ENCODE peak calls at places on chromosome 9, in four cellular contexts. One of them, this sample, is unnamed.
A peak's percentile ranks its signal among the peaks of the same experiment; 100 is the strongest.

GRCh38 chr9:10704720-10705119 is 91.9 kb upstream of the PTPRD start:
- DNase-seq in GM12878: no peak
- DNase-seq in K562: no peak
- DNase-seq in HepG2: no peak
- DNase-seq in this sample: no peak

GRCh38 chr9:132780230-132781007 is 97.7 kb downstream of the AK8 start:
- DNase-seq in GM12878: peak; percentile 8
- DNase-seq in K562: peak; percentile 73
- DNase-seq in HepG2: no peak
- DNase-seq in this sample: no peak

GRCh38 chr9:125982798-125983406 is 235.7 kb downstream of the PBX3 start:
- DNase-seq in K562: no peak
- DNase-seq in HepG2: no peak
- DNase-seq in GM12878: no peak
- DNase-seq in this sample: no peak

GRCh38 chr9:128902351-128903078 is 18.3 kb upstream of the PHYHD1 start:
- DNase-seq in GM12878: no peak
- DNase-seq in K562: no peak
- DNase-seq in HepG2: no peak
- DNase-seq in this sample: no peak

GRCh38 chr9:92140754-92141143 is 25.5 kb upstream of the SPTLC1 start:
- DNase-seq in HepG2: no peak
- DNase-seq in GM12878: no peak
- DNase-seq in K562: no peak
- DNase-seq in this sample: no peak

GRCh38 chr9:100104314-100104713 is 5.3 kb downstream of the INVS start:
- DNase-seq in HepG2: no peak
- DNase-seq in K562: no peak
- DNase-seq in GM12878: no peak
- DNase-seq in this sample: no peak

GRCh38 chr9:89215342-89215741 is 36.7 kb upstream of the SHC3 start:
- DNase-seq in HepG2: no peak
- DNase-seq in K562: no peak
- DNase-seq in GM12878: no peak
- DNase-seq in this sample: no peak

GRCh38 chr9:20319641-20320337 is 302.5 kb downstream of the MLLT3 start:
- DNase-seq in GM12878: no peak
- DNase-seq in K562: no peak
- DNase-seq in HepG2: no peak
- DNase-seq in this sample: peak; percentile 8

GRCh38 chr9:87716141-87716540 is 9.8 kb upstream of the CTSL start:
- DNase-seq in GM12878: no peak
- DNase-seq in K562: no peak
- DNase-seq in HepG2: no peak
- DNase-seq in this sample: no peak

GRCh38 chr9:79577969-79578723 is 6.4 kb downstream of the TLE4 start:
- DNase-seq in HepG2: no peak
- DNase-seq in K562: no peak
- DNase-seq in GM12878: no peak
- DNase-seq in this sample: no peak

GRCh38 chr9:113215142-113215541 is 5.9 kb downstream of the FKBP15 start:
- DNase-seq in GM12878: no peak
- DNase-seq in HepG2: peak; percentile 22
- DNase-seq in K562: peak; percentile 21
- DNase-seq in this sample: peak; percentile 16

GRCh38 chr9:27726244-27727141 is 153.2 kb upstream of the C9orf72 start:
- DNase-seq in HepG2: peak; percentile 46
- DNase-seq in K562: peak; percentile 38
- DNase-seq in GM12878: peak; percentile 20
- DNase-seq in this sample: peak; percentile 44

GRCh38 chr9:99544526-99544925 is 277.2 kb upstream of the NR4A3 start:
- DNase-seq in HepG2: no peak
- DNase-seq in GM12878: no peak
- DNase-seq in K562: no peak
- DNase-seq in this sample: no peak

GRCh38 chr9:111630182-111631070 is 708 bp upstream of the DNAJC25 start:
- DNase-seq in K562: no peak
- DNase-seq in HepG2: no peak
- DNase-seq in GM12878: no peak
- DNase-seq in this sample: no peak

GRCh38 chr9:35579130-35579529 is 25.9 kb upstream of the TESK1 start:
- DNase-seq in K562: no peak
- DNase-seq in HepG2: no peak
- DNase-seq in GM12878: peak; percentile 35
- DNase-seq in this sample: no peak

GRCh38 chr9:105957830-105958229 is 263.5 kb downstream of the TMEM38B start:
- DNase-seq in K562: no peak
- DNase-seq in HepG2: no peak
- DNase-seq in GM12878: no peak
- DNase-seq in this sample: no peak

GRCh38 chr9:115262477-115262876 is 144.5 kb upstream of the TNC start:
- DNase-seq in HepG2: peak; percentile 3
- DNase-seq in K562: no peak
- DNase-seq in GM12878: no peak
- DNase-seq in this sample: peak; percentile 10

GRCh38 chr9:15246243-15246642 is 60.8 kb downstream of the TTC39B start:
- DNase-seq in HepG2: no peak
- DNase-seq in GM12878: no peak
- DNase-seq in K562: no peak
- DNase-seq in this sample: no peak

GRCh38 chr9:113505963-113506624 is 42.6 kb downstream of the RGS3 start:
- DNase-seq in K562: no peak
- DNase-seq in HepG2: no peak
- DNase-seq in GM12878: no peak
- DNase-seq in this sample: no peak

GRCh38 chr9:86968258-86968920 is 21.1 kb upstream of the GAS1 start:
- DNase-seq in K562: no peak
- DNase-seq in GM12878: no peak
- DNase-seq in HepG2: no peak
- DNase-seq in this sample: no peak

GRCh38 chr9:20940447-20941176 is 90.8 kb downstream of the HACD4 start:
- DNase-seq in GM12878: no peak
- DNase-seq in HepG2: no peak
- DNase-seq in K562: no peak
- DNase-seq in this sample: no peak

GRCh38 chr9:88814521-88815101 is 176.7 kb upstream of the S1PR3 start:
- DNase-seq in K562: no peak
- DNase-seq in HepG2: no peak
- DNase-seq in GM12878: no peak
- DNase-seq in this sample: no peak

GRCh38 chr9:120374239-120374638 is 205.7 kb downstream of the CDK5RAP2 start:
- DNase-seq in GM12878: no peak
- DNase-seq in K562: no peak
- DNase-seq in HepG2: no peak
- DNase-seq in this sample: no peak

GRCh38 chr9:133428579-133429215 is 6.5 kb downstream of the ADAMTS13 start:
- DNase-seq in HepG2: peak; percentile 12
- DNase-seq in K562: peak; percentile 64
- DNase-seq in GM12878: no peak
- DNase-seq in this sample: no peak

GRCh38 chr9:14585730-14586473 is 107.3 kb downstream of the ZDHHC21 start:
- DNase-seq in HepG2: no peak
- DNase-seq in K562: no peak
- DNase-seq in GM12878: peak; percentile 81
- DNase-seq in this sample: no peak

GRCh38 chr9:2180171-2180570 is 165.0 kb downstream of the SMARCA2 start:
- DNase-seq in GM12878: no peak
- DNase-seq in HepG2: no peak
- DNase-seq in K562: no peak
- DNase-seq in this sample: no peak
- H3K9me3 ChIP-seq in GM12878: no peaks in the 10 kb centered on the region
- H3K9me3 ChIP-seq in HepG2: no peaks in the 10 kb centered on the region
- H3K9me3 ChIP-seq in K562: no peaks in the 10 kb centered on the region
- H3K9me3 ChIP-seq in this sample: no peaks in the 10 kb centered on the region

DNA sequence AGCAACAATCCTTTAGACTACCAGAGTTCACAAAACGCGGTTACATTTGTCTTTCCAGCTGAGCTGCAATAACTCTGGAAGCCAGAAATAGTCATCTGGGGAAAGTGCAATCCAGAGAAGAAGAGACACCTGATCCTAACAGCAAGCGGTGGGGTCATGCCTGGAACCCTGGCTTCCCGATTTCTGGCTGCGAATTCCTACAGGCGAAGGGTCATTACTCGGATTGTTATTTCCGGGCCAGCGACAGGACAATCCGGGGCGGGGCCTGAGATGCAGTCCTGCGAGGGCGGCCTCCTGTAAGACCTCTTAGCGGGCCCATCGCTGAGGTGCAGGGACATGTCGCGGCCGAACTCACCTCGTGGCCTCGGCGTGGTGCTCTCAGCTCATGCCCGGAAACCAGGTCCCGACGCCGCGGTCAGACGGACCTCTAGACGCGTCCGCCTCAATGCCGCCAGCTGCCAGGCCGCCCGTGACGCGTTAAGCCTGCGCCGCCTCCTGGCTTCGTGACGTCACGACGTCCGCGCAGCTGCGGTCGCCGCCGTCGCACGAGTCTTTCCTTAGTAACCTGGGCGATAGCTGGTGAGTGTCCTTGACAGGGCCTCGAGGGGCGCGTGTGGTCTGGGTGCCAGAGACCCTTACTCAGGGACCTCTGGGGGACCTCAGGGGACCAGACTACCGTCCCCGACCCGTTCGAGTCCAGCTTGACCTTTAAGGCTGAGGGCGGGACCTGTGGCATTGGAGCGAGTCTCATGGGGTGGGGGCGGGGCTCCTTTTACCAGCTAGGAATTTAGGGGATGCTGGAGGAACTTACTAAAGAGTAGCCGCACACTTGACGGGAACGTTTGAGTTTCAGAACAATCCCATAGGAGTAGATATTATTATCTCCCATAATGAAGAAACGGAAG is at the start of the genes MRRF and RBM18:
- DNase-seq in K562: peak; percentile 96
- DNase-seq in GM12878: peak; percentile 73
- DNase-seq in HepG2: peak; percentile 78
- DNase-seq in this sample: peak; percentile 86
- TF ChIP-seq REST in K562: no peak
- TF ChIP-seq REST in GM12878: no peak
- TF ChIP-seq REST in HepG2: peak; percentile 58
- TF ChIP-seq REST in this sample: no peak

GRCh38 chr9:75188756-75189155 is 100.4 kb downstream of the OSTF1 start:
- DNase-seq in GM12878: no peak
- DNase-seq in K562: no peak
- DNase-seq in HepG2: no peak
- DNase-seq in this sample: no peak

GRCh38 chr9:75183293-75183692 is 95.0 kb downstream of the OSTF1 start:
- DNase-seq in HepG2: no peak
- DNase-seq in K562: no peak
- DNase-seq in GM12878: no peak
- DNase-seq in this sample: no peak

GRCh38 chr9:75184471-75184870 is 96.2 kb downstream of the OSTF1 start:
- DNase-seq in GM12878: no peak
- DNase-seq in K562: no peak
- DNase-seq in HepG2: no peak
- DNase-seq in this sample: no peak

GRCh38 chr9:75186767-75187380 is 98.6 kb downstream of the OSTF1 start:
- DNase-seq in HepG2: no peak
- DNase-seq in K562: no peak
- DNase-seq in GM12878: no peak
- DNase-seq in this sample: no peak

GRCh38 chr9:75185585-75186170 is 97.4 kb downstream of the OSTF1 start:
- DNase-seq in K562: peak; percentile 56
- DNase-seq in GM12878: no peak
- DNase-seq in HepG2: peak; percentile 16
- DNase-seq in this sample: peak; percentile 38
- TF ChIP-seq ZNF274 in K562: no peak
- TF ChIP-seq ZNF274 in GM12878: no peak
- TF ChIP-seq ZNF274 in HepG2: no peak
- TF ChIP-seq ZNF274 in this sample: no peak

GRCh38 chr9:137989156-137989555 is 111.6 kb downstream of the CACNA1B start:
- DNase-seq in HepG2: no peak
- DNase-seq in K562: no peak
- DNase-seq in GM12878: no peak
- DNase-seq in this sample: no peak
- H3K9me3 ChIP-seq in HepG2: no peaks in the 10 kb centered on the region
- H3K9me3 ChIP-seq in K562: no peaks in the 10 kb centered on the region
- H3K9me3 ChIP-seq in GM12878: no peaks in the 10 kb centered on the region
- H3K9me3 ChIP-seq in this sample: no peaks in the 10 kb centered on the region

GRCh38 chr9:91025856-91026255 is 224.2 kb downstream of the SYK start:
- DNase-seq in GM12878: no peak
- DNase-seq in K562: no peak
- DNase-seq in HepG2: no peak
- DNase-seq in this sample: no peak

GRCh38 chr9:91027005-91027404 is 225.4 kb downstream of the SYK start:
- DNase-seq in GM12878: no peak
- DNase-seq in K562: no peak
- DNase-seq in HepG2: no peak
- DNase-seq in this sample: no peak

GRCh38 chr9:91028166-91028827 is 226.7 kb downstream of the SYK start:
- DNase-seq in GM12878: no peak
- DNase-seq in HepG2: no peak
- DNase-seq in K562: no peak
- DNase-seq in this sample: no peak

GRCh38 chr9:91024841-91025240 is 223.2 kb downstream of the SYK start:
- DNase-seq in HepG2: no peak
- DNase-seq in K562: no peak
- DNase-seq in GM12878: no peak
- DNase-seq in this sample: no peak

GRCh38 chr9:91026266-91026665 is 224.6 kb downstream of the SYK start:
- DNase-seq in HepG2: no peak
- DNase-seq in K562: no peak
- DNase-seq in GM12878: no peak
- DNase-seq in this sample: no peak
- TF ChIP-seq REST in HepG2: no peak
- TF ChIP-seq REST in K562: no peak
- TF ChIP-seq REST in GM12878: no peak
- TF ChIP-seq REST in this sample: no peak

GRCh38 chr9:70472268-70473249 is 58.1 kb upstream of the KLF9 start:
- DNase-seq in K562: no peak
- DNase-seq in GM12878: no peak
- DNase-seq in HepG2: no peak
- DNase-seq in this sample: no peak
- TF ChIP-seq ZNF274 in K562: no peak
- TF ChIP-seq ZNF274 in GM12878: no peak
- TF ChIP-seq ZNF274 in HepG2: no peak
- TF ChIP-seq ZNF274 in this sample: no peak

GRCh38 chr9:90642570-90643539 is at the start of gene DIRAS2:
- DNase-seq in GM12878: no peak
- DNase-seq in K562: no peak
- DNase-seq in HepG2: no peak
- DNase-seq in this sample: peak; percentile 6

GRCh38 chr9:90645721-90646120 is 3.1 kb upstream of the DIRAS2 start:
- DNase-seq in HepG2: no peak
- DNase-seq in K562: no peak
- DNase-seq in GM12878: no peak
- DNase-seq in this sample: no peak

GRCh38 chr9:90641868-90642558 is 611 bp downstream of the DIRAS2 start:
- DNase-seq in HepG2: no peak
- DNase-seq in K562: no peak
- DNase-seq in GM12878: no peak
- DNase-seq in this sample: no peak

GRCh38 chr9:90651246-90651645 is 8.6 kb upstream of the DIRAS2 start:
- DNase-seq in K562: no peak
- DNase-seq in HepG2: no peak
- DNase-seq in GM12878: no peak
- DNase-seq in this sample: no peak

GRCh38 chr9:90647843-90648242 is 5.2 kb upstream of the DIRAS2 start:
- DNase-seq in K562: no peak
- DNase-seq in GM12878: no peak
- DNase-seq in HepG2: no peak
- DNase-seq in this sample: no peak
- H3K9me3 ChIP-seq in K562: no peaks in the 10 kb centered on the region
- H3K9me3 ChIP-seq in GM12878: peaks cover 2% of the 10 kb centered on the region
- H3K9me3 ChIP-seq in HepG2: peaks cover 6% of the 10 kb centered on the region
- H3K9me3 ChIP-seq in this sample: no peaks in the 10 kb centered on the region